ENCODE peak calls at places on chromosome 3, in nine cellular contexts. One of them, this sample, is unnamed.
A peak's percentile ranks its signal among the peaks of the same experiment; 100 is the strongest.

GRCh38 chr3:37995652-37996641 is 5.4 kb downstream of the VILL start:
- DNase-seq in heart right ventricle: no peak
- DNase-seq in mesendoderm: no peak
- DNase-seq in pancreas: peak; percentile 1
- DNase-seq in mesenchymal stem cell: no peak
- DNase-seq in GM23338: no peak
- DNase-seq in psoas muscle: no peak
- DNase-seq in GM12878: no peak
- DNase-seq in testis: no peak
- DNase-seq in this sample: no peak

GRCh38 chr3:71226565-71227281 is 356.8 kb downstream of the FOXP1 start:
- DNase-seq in heart right ventricle: peak; percentile 71
- DNase-seq in mesendoderm: no peak
- DNase-seq in pancreas: no peak
- DNase-seq in mesenchymal stem cell: no peak
- DNase-seq in GM23338: no peak
- DNase-seq in psoas muscle: peak; percentile 70
- DNase-seq in GM12878: peak; percentile 28
- DNase-seq in testis: no peak
- DNase-seq in this sample: no peak

GRCh38 chr3:117616213-117616612 is 906.6 kb downstream of the TUSC7 start:
- DNase-seq in heart right ventricle: no peak
- DNase-seq in mesendoderm: no peak
- DNase-seq in pancreas: no peak
- DNase-seq in mesenchymal stem cell: no peak
- DNase-seq in GM23338: no peak
- DNase-seq in psoas muscle: no peak
- DNase-seq in GM12878: no peak
- DNase-seq in testis: no peak
- DNase-seq in this sample: no peak

GRCh38 chr3:134336587-134336986 is 37.7 kb downstream of the AMOTL2 start:
- DNase-seq in heart right ventricle: no peak
- DNase-seq in mesendoderm: peak; percentile 43
- DNase-seq in pancreas: no peak
- DNase-seq in mesenchymal stem cell: peak; percentile 65
- DNase-seq in GM23338: no peak
- DNase-seq in psoas muscle: peak; percentile 38
- DNase-seq in GM12878: no peak
- DNase-seq in testis: no peak
- DNase-seq in this sample: no peak

GRCh38 chr3:15974647-15975046 is 176.9 kb upstream of the ANKRD28 start:
- DNase-seq in heart right ventricle: no peak
- DNase-seq in mesendoderm: peak; percentile 70
- DNase-seq in pancreas: no peak
- DNase-seq in mesenchymal stem cell: no peak
- DNase-seq in GM23338: peak; percentile 89
- DNase-seq in psoas muscle: no peak
- DNase-seq in GM12878: no peak
- DNase-seq in testis: no peak
- DNase-seq in this sample: peak; percentile 13

GRCh38 chr3:101381809-101382208 is 61.4 kb upstream of the IMPG2 start:
- DNase-seq in heart right ventricle: no peak
- DNase-seq in mesendoderm: peak; percentile 50
- DNase-seq in pancreas: no peak
- DNase-seq in mesenchymal stem cell: peak; percentile 51
- DNase-seq in GM23338: peak; percentile 76
- DNase-seq in psoas muscle: no peak
- DNase-seq in GM12878: no peak
- DNase-seq in testis: no peak
- DNase-seq in this sample: no peak

GRCh38 chr3:45473841-45474240 is 85.5 kb downstream of the LARS2 start:
- DNase-seq in heart right ventricle: no peak
- DNase-seq in mesendoderm: no peak
- DNase-seq in pancreas: no peak
- DNase-seq in mesenchymal stem cell: peak; percentile 75
- DNase-seq in GM23338: no peak
- DNase-seq in psoas muscle: no peak
- DNase-seq in GM12878: no peak
- DNase-seq in testis: no peak
- DNase-seq in this sample: peak; percentile 51

GRCh38 chr3:183253961-183254815 is 1.1 kb downstream of the B3GNT5 start:
- DNase-seq in heart right ventricle: peak; percentile 28
- DNase-seq in mesendoderm: peak; percentile 53
- DNase-seq in pancreas: peak; percentile 44
- DNase-seq in mesenchymal stem cell: peak; percentile 50
- DNase-seq in GM23338: peak; percentile 74
- DNase-seq in psoas muscle: peak; percentile 76
- DNase-seq in GM12878: no peak
- DNase-seq in testis: peak; percentile 42
- DNase-seq in this sample: peak; percentile 31

GRCh38 chr3:152899306-152899705 is 64.4 kb downstream of the P2RY1 start:
- DNase-seq in heart right ventricle: no peak
- DNase-seq in mesendoderm: no peak
- DNase-seq in pancreas: no peak
- DNase-seq in mesenchymal stem cell: no peak
- DNase-seq in GM23338: no peak
- DNase-seq in psoas muscle: no peak
- DNase-seq in GM12878: no peak
- DNase-seq in testis: no peak
- DNase-seq in this sample: no peak

GRCh38 chr3:58355174-58355573 is 22.5 kb downstream of the PXK start:
- DNase-seq in heart right ventricle: no peak
- DNase-seq in mesendoderm: no peak
- DNase-seq in pancreas: no peak
- DNase-seq in mesenchymal stem cell: no peak
- DNase-seq in GM23338: no peak
- DNase-seq in psoas muscle: no peak
- DNase-seq in GM12878: no peak
- DNase-seq in testis: no peak
- DNase-seq in this sample: no peak
- H3K36me3 ChIP-seq in heart right ventricle: no peaks in the 10 kb centered on the region
- H3K36me3 ChIP-seq in mesendoderm: no peaks in the 10 kb centered on the region
- H3K36me3 ChIP-seq in pancreas: no peaks in the 10 kb centered on the region
- H3K36me3 ChIP-seq in mesenchymal stem cell: no peaks in the 10 kb centered on the region
- H3K36me3 ChIP-seq in GM23338: no peaks in the 10 kb centered on the region
- H3K36me3 ChIP-seq in psoas muscle: no peaks in the 10 kb centered on the region
- H3K36me3 ChIP-seq in GM12878: no peaks in the 10 kb centered on the region
- H3K36me3 ChIP-seq in testis: no peaks in the 10 kb centered on the region
- H3K36me3 ChIP-seq in this sample: no peaks in the 10 kb centered on the region

DNA sequence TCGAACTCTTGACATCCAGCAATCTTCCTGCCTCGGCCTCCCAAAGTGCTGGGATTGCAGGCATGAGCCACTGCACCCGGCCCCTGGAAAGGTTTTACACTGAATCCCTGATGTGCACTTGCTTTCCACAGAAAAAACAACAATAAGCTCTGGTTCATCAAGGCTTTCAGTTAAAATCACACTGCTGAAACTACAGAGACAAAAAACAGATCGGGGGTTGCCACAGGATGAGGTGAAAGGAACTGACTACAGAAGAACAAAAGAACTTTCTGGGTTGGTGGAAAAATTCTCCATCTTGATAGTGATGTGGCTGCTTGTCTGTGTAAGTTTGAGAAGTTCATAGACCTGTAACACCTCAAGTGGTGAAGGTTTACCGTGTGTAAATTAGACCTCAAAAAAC is 2.9 kb downstream of the RAB43 start:
- DNase-seq in heart right ventricle: no peak
- DNase-seq in mesendoderm: no peak
- DNase-seq in pancreas: no peak
- DNase-seq in mesenchymal stem cell: no peak
- DNase-seq in GM23338: no peak
- DNase-seq in psoas muscle: no peak
- DNase-seq in GM12878: no peak
- DNase-seq in testis: no peak
- DNase-seq in this sample: no peak
- H3K4me3 ChIP-seq in heart right ventricle: no peak overlapping the region
- H3K4me3 ChIP-seq in mesendoderm: no peak overlapping the region
- H3K4me3 ChIP-seq in pancreas: peak overlapping the region; percentile 70
- H3K4me3 ChIP-seq in mesenchymal stem cell: no peak overlapping the region
- H3K4me3 ChIP-seq in GM23338: peak overlapping the region; percentile 62
- H3K4me3 ChIP-seq in psoas muscle: no peak overlapping the region
- H3K4me3 ChIP-seq in GM12878: peak overlapping the region; percentile 65
- H3K4me3 ChIP-seq in testis: no peak overlapping the region
- H3K4me3 ChIP-seq in this sample: no peak overlapping the region

GRCh38 chr3:10426346-10427233 is 78.8 kb downstream of the ATP2B2 start:
- DNase-seq in heart right ventricle: no peak
- DNase-seq in mesendoderm: no peak
- DNase-seq in pancreas: no peak
- DNase-seq in mesenchymal stem cell: no peak
- DNase-seq in GM23338: no peak
- DNase-seq in psoas muscle: no peak
- DNase-seq in GM12878: no peak
- DNase-seq in testis: no peak
- DNase-seq in this sample: no peak

GRCh38 chr3:10419637-10420232 is 85.7 kb downstream of the ATP2B2 start:
- DNase-seq in heart right ventricle: no peak
- DNase-seq in mesendoderm: no peak
- DNase-seq in pancreas: no peak
- DNase-seq in mesenchymal stem cell: no peak
- DNase-seq in GM23338: no peak
- DNase-seq in psoas muscle: no peak
- DNase-seq in GM12878: no peak
- DNase-seq in testis: no peak
- DNase-seq in this sample: no peak

GRCh38 chr3:10420745-10421475 is 84.5 kb downstream of the ATP2B2 start:
- DNase-seq in heart right ventricle: no peak
- DNase-seq in mesendoderm: no peak
- DNase-seq in pancreas: no peak
- DNase-seq in mesenchymal stem cell: no peak
- DNase-seq in GM23338: no peak
- DNase-seq in psoas muscle: no peak
- DNase-seq in GM12878: no peak
- DNase-seq in testis: no peak
- DNase-seq in this sample: no peak

GRCh38 chr3:10421996-10422395 is 83.4 kb downstream of the ATP2B2 start:
- DNase-seq in heart right ventricle: no peak
- DNase-seq in mesendoderm: no peak
- DNase-seq in pancreas: no peak
- DNase-seq in mesenchymal stem cell: no peak
- DNase-seq in GM23338: no peak
- DNase-seq in psoas muscle: no peak
- DNase-seq in GM12878: no peak
- DNase-seq in testis: no peak
- DNase-seq in this sample: peak; percentile 30

DNA sequence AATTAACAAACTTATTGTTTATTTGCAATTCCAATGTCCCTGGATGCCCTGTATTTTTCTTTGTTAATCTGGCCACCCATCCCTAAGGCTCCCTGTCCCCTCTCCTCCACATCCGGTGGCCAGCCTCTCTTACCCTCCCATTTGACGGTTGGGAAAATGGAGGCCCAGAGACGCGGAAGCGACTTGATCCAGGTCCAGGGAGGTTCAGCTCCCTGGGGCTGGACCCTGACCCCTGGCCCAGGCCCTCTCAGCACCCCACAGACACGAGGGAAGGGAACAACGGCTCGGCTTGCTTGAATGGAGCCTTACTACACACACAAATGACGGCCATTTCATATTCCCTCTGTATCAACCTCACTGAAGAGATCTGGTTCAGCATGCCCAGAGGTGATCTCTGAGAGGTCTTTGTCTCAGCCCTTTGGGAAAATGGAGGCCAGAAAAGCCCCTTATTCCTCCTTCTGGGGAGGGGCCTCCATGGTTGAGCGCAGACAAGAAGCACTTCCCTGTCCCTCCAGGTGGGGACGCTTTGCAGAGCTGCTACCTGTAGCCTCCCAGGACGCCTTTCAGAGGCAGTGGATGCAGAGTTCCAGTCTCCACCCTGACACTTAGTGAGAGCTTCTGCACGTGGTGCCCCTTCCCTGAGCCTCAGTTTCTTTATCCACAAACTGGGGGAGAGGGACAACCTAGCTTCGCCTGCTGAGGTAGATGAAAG is 82.1 kb downstream of the ATP2B2 start:
- DNase-seq in heart right ventricle: no peak
- DNase-seq in mesendoderm: peak; percentile 14
- DNase-seq in pancreas: no peak
- DNase-seq in mesenchymal stem cell: no peak
- DNase-seq in GM23338: peak; percentile 62
- DNase-seq in psoas muscle: no peak
- DNase-seq in GM12878: no peak
- DNase-seq in testis: no peak
- DNase-seq in this sample: no peak
- H3K4me1 ChIP-seq in heart right ventricle: no peaks in the 10 kb centered on the region
- H3K4me1 ChIP-seq in mesendoderm: no peaks in the 10 kb centered on the region
- H3K4me1 ChIP-seq in pancreas: no peaks in the 10 kb centered on the region
- H3K4me1 ChIP-seq in mesenchymal stem cell: peaks cover 3% of the 10 kb centered on the region
- H3K4me1 ChIP-seq in GM23338: no peaks in the 10 kb centered on the region
- H3K4me1 ChIP-seq in psoas muscle: peaks cover 13% of the 10 kb centered on the region
- H3K4me1 ChIP-seq in GM12878: no peaks in the 10 kb centered on the region
- H3K4me1 ChIP-seq in testis: no peaks in the 10 kb centered on the region
- H3K4me1 ChIP-seq in this sample: no peaks in the 10 kb centered on the region

GRCh38 chr3:30630238-30631030 is 24.0 kb downstream of the TGFBR2 start:
- DNase-seq in heart right ventricle: no peak
- DNase-seq in mesendoderm: no peak
- DNase-seq in pancreas: no peak
- DNase-seq in mesenchymal stem cell: no peak
- DNase-seq in GM23338: no peak
- DNase-seq in psoas muscle: no peak
- DNase-seq in GM12878: no peak
- DNase-seq in testis: no peak
- DNase-seq in this sample: no peak

GRCh38 chr3:30633718-30634117 is 27.3 kb downstream of the TGFBR2 start:
- DNase-seq in heart right ventricle: no peak
- DNase-seq in mesendoderm: no peak
- DNase-seq in pancreas: no peak
- DNase-seq in mesenchymal stem cell: no peak
- DNase-seq in GM23338: no peak
- DNase-seq in psoas muscle: no peak
- DNase-seq in GM12878: no peak
- DNase-seq in testis: no peak
- DNase-seq in this sample: no peak

GRCh38 chr3:30632065-30632464 is 25.7 kb downstream of the TGFBR2 start:
- DNase-seq in heart right ventricle: no peak
- DNase-seq in mesendoderm: no peak
- DNase-seq in pancreas: no peak
- DNase-seq in mesenchymal stem cell: peak; percentile 40
- DNase-seq in GM23338: no peak
- DNase-seq in psoas muscle: no peak
- DNase-seq in GM12878: no peak
- DNase-seq in testis: no peak
- DNase-seq in this sample: no peak

GRCh38 chr3:30631237-30631961 is 25.0 kb downstream of the TGFBR2 start:
- DNase-seq in heart right ventricle: no peak
- DNase-seq in mesendoderm: no peak
- DNase-seq in pancreas: no peak
- DNase-seq in mesenchymal stem cell: peak; percentile 81
- DNase-seq in GM23338: no peak
- DNase-seq in psoas muscle: no peak
- DNase-seq in GM12878: no peak
- DNase-seq in testis: no peak
- DNase-seq in this sample: no peak

DNA sequence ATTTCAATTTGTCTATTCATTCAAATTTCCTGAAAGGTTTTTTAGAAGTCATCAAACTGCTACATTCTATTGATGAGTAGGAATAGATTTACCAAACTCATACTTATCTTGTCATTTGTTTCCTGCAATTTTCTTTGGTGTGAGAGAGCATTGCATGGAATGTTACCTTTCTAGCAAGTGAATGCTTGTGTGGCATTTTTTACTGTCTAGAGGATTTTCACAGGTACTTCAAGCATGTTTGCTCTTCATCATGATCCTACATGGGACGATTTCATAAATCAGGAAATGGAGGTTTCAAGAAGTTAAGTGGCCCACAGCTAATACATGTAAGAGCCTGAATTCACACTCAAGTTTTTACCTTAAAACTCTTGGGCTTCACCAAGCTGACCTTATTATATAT is 26.1 kb downstream of the TGFBR2 start:
- DNase-seq in heart right ventricle: no peak
- DNase-seq in mesendoderm: no peak
- DNase-seq in pancreas: no peak
- DNase-seq in mesenchymal stem cell: no peak
- DNase-seq in GM23338: no peak
- DNase-seq in psoas muscle: no peak
- DNase-seq in GM12878: no peak
- DNase-seq in testis: no peak
- DNase-seq in this sample: no peak
- H3K36me3 ChIP-seq in heart right ventricle: peaks cover 4% of the 10 kb centered on the region
- H3K36me3 ChIP-seq in mesendoderm: no peaks in the 10 kb centered on the region
- H3K36me3 ChIP-seq in pancreas: no peaks in the 10 kb centered on the region
- H3K36me3 ChIP-seq in mesenchymal stem cell: peaks cover 81% of the 10 kb centered on the region
- H3K36me3 ChIP-seq in GM23338: no peaks in the 10 kb centered on the region
- H3K36me3 ChIP-seq in psoas muscle: no peaks in the 10 kb centered on the region
- H3K36me3 ChIP-seq in GM12878: no peaks in the 10 kb centered on the region
- H3K36me3 ChIP-seq in testis: no peaks in the 10 kb centered on the region
- H3K36me3 ChIP-seq in this sample: no peaks in the 10 kb centered on the region

This sample was measured in BE2C.